ENCODE peak calls at places on chromosomes 13 and 19, in eight cellular contexts. D is WTC11, K is BJ, S is cardiac fibroblast, R is lung, P is K562, F is fibroblast of lung, N is heart left ventricle. G is an unnamed sample.

GRCh38 chr19:52138614-52139290 is 986 bp downstream of the ZNF616 start:
- DNase-seq in F (peak), N (no peak), D (peak), K (no peak), R (no peak), P (peak), S (no peak), G (no peak)

GRCh38 chr13:109387438-109387837 is 398.9 kb downstream of the IRS2 start:
- DNase-seq in S (no peak), F (no peak), D (no peak), P (no peak), N (no peak), K (no peak), R (no peak), G (no peak)

GRCh38 chr13:46598820-46599180 is 45.8 kb downstream of the LRCH1 start:
- DNase-seq in D (no peak), F (no peak), P (no peak), S (no peak), R (no peak), K (no peak), N (no peak), G (no peak)

GRCh38 chr19:34172661-34173144 is 399 bp downstream of the LSM14A start:
- DNase-seq in R (no peak), N (peak), P (peak), D (no peak), F (no peak), S (no peak), K (no peak), G (no peak)

GRCh38 chr13:25217023-25217909 is 45.2 kb upstream of the AMER2 start:
- DNase-seq in K (no peak), R (no peak), D (no peak), N (no peak), S (peak), F (peak), P (no peak), G (peak)

GRCh38 chr13:76161143-76161542 is 525.0 kb downstream of the LMO7 start:
- DNase-seq in K (no peak), N (peak), P (no peak), S (no peak), F (no peak), R (no peak), D (no peak), G (no peak)

GRCh38 chr19:14795078-14795721 is 16.8 kb upstream of the ADGRE2 start:
- DNase-seq in R (no peak), P (no peak), S (no peak), K (no peak), F (no peak), D (no peak), N (no peak), G (no peak)

GRCh38 chr19:3275068-3275582 is 50.7 kb downstream of the CELF5 start:
- DNase-seq in D (peak), R (no peak), P (peak), F (no peak), N (no peak), S (no peak), K (no peak), G (no peak)

GRCh38 chr13:105763851-105764250 is 771.6 kb downstream of the EFNB2 start:
- DNase-seq in F (peak), D (no peak), N (no peak), R (no peak), S (no peak), P (no peak), K (no peak), G (no peak)

GRCh38 chr13:23505007-23505406 is 65.2 kb upstream of the TNFRSF19 start:
- DNase-seq in D (no peak), S (peak), F (peak), N (peak), R (no peak), K (peak), P (no peak), G (peak)

GRCh38 chr19:2627319-2627829 is 75.1 kb downstream of the GNG7 start:
- DNase-seq in K (peak), D (no peak), N (peak), F (peak), S (peak), R (peak), P (no peak), G (peak)

GRCh38 chr19:42216653-42217521 is 590 bp downstream of the DEDD2 start:
- DNase-seq in R (no peak), K (no peak), F (peak), P (peak), S (no peak), D (peak), N (peak), G (peak)

GRCh38 chr19:17107546-17108452 is 32.2 kb downstream of the MYO9B start:
- DNase-seq in P (no peak), R (peak), F (peak), K (peak), N (peak), S (peak), D (no peak), G (peak)

GRCh38 chr13:80312012-80312704 is 28.8 kb downstream of the SPRY2 start:
- DNase-seq in R (no peak), D (no peak), F (no peak), K (no peak), P (no peak), N (no peak), S (no peak), G (no peak)

GRCh38 chr19:51422053-51422448 is 4.6 kb upstream of the SIGLEC10 start:
- DNase-seq in K (no peak), S (peak), N (peak), P (peak), F (peak), R (peak), D (peak), G (peak)

GRCh38 chr13:73741111-73741510 is 393.1 kb downstream of the KLF12 start:
- DNase-seq in N (no peak), F (peak), R (no peak), K (no peak), D (no peak), S (peak), P (no peak), G (no peak)

GRCh38 chr13:98143157-98143553 is 261 bp downstream of the FARP1 start:
- DNase-seq in S (peak), P (no peak), K (no peak), N (peak), D (no peak), R (no peak), F (no peak), G (no peak)

GRCh38 chr19:49427855-49428546 is 2.8 kb downstream of the GFY start:
- DNase-seq in K (no peak), R (no peak), P (peak), N (no peak), S (no peak), D (peak), F (no peak), G (no peak)

GRCh38 chr19:42255766-42256750 is 1.1 kb upstream of the ERF start:
- DNase-seq in D (no peak), S (peak), P (no peak), R (no peak), N (peak), F (peak), K (no peak), G (no peak)

GRCh38 chr19:310781-311496 is 19.7 kb upstream of the PLPP2 start:
- DNase-seq in K (no peak), D (no peak), P (no peak), N (no peak), S (no peak), R (no peak), F (no peak), G (no peak)

GRCh38 chr13:100347941-100348340 is 240.6 kb downstream of the GGACT start:
- DNase-seq in D (no peak), N (no peak), R (no peak), K (no peak), F (peak), P (no peak), S (peak), G (no peak)

GRCh38 chr19:1673645-1674292 is 21.4 kb upstream of the TCF3 start:
- DNase-seq in R (no peak), K (no peak), F (no peak), P (peak), D (no peak), S (no peak), N (no peak), G (no peak)

GRCh38 chr19:10835754-10836477 is at the start of gene TMED1:
- DNase-seq in D (peak), R (peak), K (peak), F (peak), S (peak), N (peak), P (peak), G (peak)
- TF ChIP-seq CTCF in D (peak), R (peak), K (peak), F (peak), S (peak), N (peak), P (peak), G (peak)

DNA sequence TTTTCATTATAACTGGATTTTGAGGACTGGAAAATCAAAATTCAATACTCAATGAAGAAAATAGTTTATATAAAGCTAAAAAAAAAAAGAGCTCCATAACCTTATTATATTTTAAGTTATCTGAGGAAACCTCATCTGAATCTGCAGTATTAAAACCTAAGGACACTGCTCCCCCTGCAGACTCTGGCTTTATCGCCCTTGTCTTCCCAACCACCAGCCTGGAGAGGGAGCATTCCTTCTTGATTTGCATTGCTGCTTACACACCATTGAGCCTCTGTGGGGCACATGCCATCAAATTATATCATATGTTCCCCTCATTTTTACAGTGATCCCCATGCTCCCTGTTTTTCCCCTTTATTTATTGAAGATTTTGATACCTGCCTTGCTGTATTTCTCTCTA is 871.4 kb upstream of the GPC6 start:
- DNase-seq in R (no peak), D (peak), K (no peak), F (peak), P (peak), N (no peak), S (peak), G (no peak)
- TF ChIP-seq CTCF in R (peak), D (no peak), K (no peak), F (peak), P (peak), N (peak), S (peak), G (no peak)

DNA sequence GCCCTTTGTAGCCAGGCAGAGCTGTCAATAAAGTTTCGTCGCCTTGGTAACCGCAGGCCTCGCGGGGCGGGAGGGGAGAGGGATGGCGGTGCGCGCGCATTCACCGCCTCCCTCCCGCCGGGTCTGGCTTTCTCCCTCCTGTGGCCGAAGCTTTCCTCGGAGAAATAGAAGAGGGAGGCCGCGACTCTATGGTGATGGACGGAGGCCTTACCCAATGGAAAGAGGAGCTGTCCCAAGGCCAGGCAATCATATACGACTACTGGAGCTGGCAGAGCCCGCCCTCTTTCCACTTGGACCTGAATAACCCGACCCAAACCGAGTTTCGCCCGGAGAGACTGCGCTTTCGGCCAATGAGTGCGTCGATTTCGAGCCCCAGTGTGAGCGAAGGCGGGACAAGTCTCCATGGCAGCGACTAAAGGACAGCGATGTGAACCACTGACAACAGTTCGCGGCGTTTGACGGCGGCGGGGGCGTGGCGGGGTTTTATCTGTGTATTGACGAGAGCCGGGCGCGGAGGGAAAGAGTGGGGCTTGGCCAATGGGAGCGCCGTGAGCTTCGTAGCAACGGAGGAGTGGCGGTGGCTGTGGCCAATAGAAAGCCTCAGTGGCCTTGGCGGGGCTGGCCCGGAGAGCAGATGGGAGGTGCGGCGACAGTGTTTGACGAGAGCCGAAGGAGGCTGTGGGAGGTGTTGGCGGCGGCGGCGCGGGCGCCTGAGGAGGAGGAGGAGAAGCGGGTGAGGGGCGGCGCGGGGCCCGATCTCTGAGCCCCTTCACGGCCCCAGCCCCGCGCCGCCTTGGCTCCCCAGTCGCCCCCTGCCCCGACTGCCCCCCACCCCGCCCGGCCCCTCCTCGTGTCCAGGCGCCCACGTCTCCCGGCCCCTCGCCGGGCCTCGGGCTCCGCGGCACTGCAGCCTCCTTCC is at the start of gene KMT5C:
- DNase-seq in D (peak), P (peak), R (peak), N (peak), K (peak), F (peak), S (peak), G (peak)
- TF ChIP-seq CTCF in D (no peak), P (peak), R (no peak), N (peak), K (peak), F (peak), S (peak), G (peak)

GRCh38 chr19:57947419-57948134 is at the start of gene ZNF256:
- DNase-seq in P (peak), R (peak), S (peak), D (peak), N (peak), F (peak), K (peak), G (peak)
- TF ChIP-seq CTCF in P (no peak), R (peak), S (peak), D (peak), N (peak), F (peak), K (peak), G (peak)